ENCODE peak calls at places on chromosome 21, in eight cellular contexts. One of them, this sample, is unnamed.

GRCh38 chr21:44513389-44514217 is 26.4 kb downstream of the KRTAP10-1 start:
- DNase-seq in mammary epithelial cell: no peak
- DNase-seq in left cardiac atrium: no peak
- DNase-seq in fibroblast of the aortic adventitia: no peak
- DNase-seq in left kidney: no peak
- DNase-seq in AG08396: no peak
- DNase-seq in activated T-cell treated with anti-CD3 and anti-CD28 coated beads, Interleukin-2, amount 50 U/mL, for 48 hours: no peak
- DNase-seq in GM12891: no peak
- DNase-seq in this sample: no peak

GRCh38 chr21:46153259-46154154 is 1.9 kb downstream of the FTCD start:
- DNase-seq in fibroblast of the aortic adventitia: peak
- DNase-seq in mammary epithelial cell: no peak
- DNase-seq in left cardiac atrium: no peak
- DNase-seq in AG08396: peak
- DNase-seq in GM12891: peak
- DNase-seq in left kidney: peak
- DNase-seq in activated T-cell treated with anti-CD3 and anti-CD28 coated beads, Interleukin-2, amount 50 U/mL, for 48 hours: peak
- DNase-seq in this sample: peak

GRCh38 chr21:20334585-20334984 is 663.6 kb upstream of the NCAM2 start:
- DNase-seq in GM12891: no peak
- DNase-seq in AG08396: no peak
- DNase-seq in left cardiac atrium: no peak
- DNase-seq in fibroblast of the aortic adventitia: no peak
- DNase-seq in mammary epithelial cell: no peak
- DNase-seq in left kidney: no peak
- DNase-seq in activated T-cell treated with anti-CD3 and anti-CD28 coated beads, Interleukin-2, amount 50 U/mL, for 48 hours: no peak
- DNase-seq in this sample: no peak

GRCh38 chr21:45078877-45079281 is 4.5 kb downstream of the ADARB1 start:
- DNase-seq in activated T-cell treated with anti-CD3 and anti-CD28 coated beads, Interleukin-2, amount 50 U/mL, for 48 hours: peak
- DNase-seq in mammary epithelial cell: peak
- DNase-seq in left cardiac atrium: no peak
- DNase-seq in AG08396: no peak
- DNase-seq in left kidney: no peak
- DNase-seq in fibroblast of the aortic adventitia: peak
- DNase-seq in GM12891: no peak
- DNase-seq in this sample: no peak

GRCh38 chr21:43269461-43269860 is 100.7 kb downstream of the CRYAA start:
- DNase-seq in left cardiac atrium: peak
- DNase-seq in activated T-cell treated with anti-CD3 and anti-CD28 coated beads, Interleukin-2, amount 50 U/mL, for 48 hours: peak
- DNase-seq in fibroblast of the aortic adventitia: no peak
- DNase-seq in AG08396: no peak
- DNase-seq in left kidney: no peak
- DNase-seq in GM12891: peak
- DNase-seq in mammary epithelial cell: no peak
- DNase-seq in this sample: no peak

GRCh38 chr21:31181089-31181757 is 142.9 kb upstream of the KRTAP19-8 start:
- DNase-seq in activated T-cell treated with anti-CD3 and anti-CD28 coated beads, Interleukin-2, amount 50 U/mL, for 48 hours: peak
- DNase-seq in fibroblast of the aortic adventitia: no peak
- DNase-seq in left kidney: no peak
- DNase-seq in left cardiac atrium: no peak
- DNase-seq in AG08396: no peak
- DNase-seq in mammary epithelial cell: no peak
- DNase-seq in GM12891: no peak
- DNase-seq in this sample: peak

GRCh38 chr21:43811262-43812105 is 22.1 kb downstream of the RRP1 start:
- DNase-seq in GM12891: no peak
- DNase-seq in AG08396: no peak
- DNase-seq in left kidney: no peak
- DNase-seq in fibroblast of the aortic adventitia: no peak
- DNase-seq in activated T-cell treated with anti-CD3 and anti-CD28 coated beads, Interleukin-2, amount 50 U/mL, for 48 hours: no peak
- DNase-seq in left cardiac atrium: no peak
- DNase-seq in mammary epithelial cell: no peak
- DNase-seq in this sample: peak

GRCh38 chr21:43203523-43204080 is 34.8 kb downstream of the CRYAA start:
- DNase-seq in GM12891: no peak
- DNase-seq in mammary epithelial cell: no peak
- DNase-seq in left kidney: no peak
- DNase-seq in AG08396: no peak
- DNase-seq in activated T-cell treated with anti-CD3 and anti-CD28 coated beads, Interleukin-2, amount 50 U/mL, for 48 hours: no peak
- DNase-seq in left cardiac atrium: no peak
- DNase-seq in fibroblast of the aortic adventitia: no peak
- DNase-seq in this sample: no peak

GRCh38 chr21:26844258-26845065 is 747 bp downstream of the ADAMTS1 start:
- DNase-seq in left kidney: peak
- DNase-seq in activated T-cell treated with anti-CD3 and anti-CD28 coated beads, Interleukin-2, amount 50 U/mL, for 48 hours: peak
- DNase-seq in mammary epithelial cell: peak
- DNase-seq in GM12891: no peak
- DNase-seq in left cardiac atrium: peak
- DNase-seq in fibroblast of the aortic adventitia: peak
- DNase-seq in AG08396: peak
- DNase-seq in this sample: peak

GRCh38 chr21:42223826-42224575 is 5.1 kb downstream of the ABCG1 start:
- DNase-seq in left kidney: no peak
- DNase-seq in AG08396: no peak
- DNase-seq in activated T-cell treated with anti-CD3 and anti-CD28 coated beads, Interleukin-2, amount 50 U/mL, for 48 hours: no peak
- DNase-seq in GM12891: no peak
- DNase-seq in mammary epithelial cell: no peak
- DNase-seq in left cardiac atrium: no peak
- DNase-seq in fibroblast of the aortic adventitia: no peak
- DNase-seq in this sample: no peak

This sample was measured in SJSA1.